ENCODE peak calls at places on chromosomes 2 and 18, in six cellular contexts. T, X, L, U, H and E are unnamed samples.
A peak's percentile ranks its signal among the peaks of the same experiment; 100 is the strongest.

GRCh38 chr18:76658627-76659026 is 163.6 kb upstream of the ZNF516 start:
- DNase-seq in T (no peak), X (no peak), U (no peak), H (no peak), L (peak; percentile 9), E (no peak)

GRCh38 chr18:44569391-44570055 is 111.2 kb upstream of the SETBP1 start:
- DNase-seq in L (no peak), H (no peak), T (no peak), X (no peak), U (no peak), E (no peak)

GRCh38 chr2:241636983-241637232 is at the start of gene THAP4:
- DNase-seq in T (peak; percentile 77), H (no peak), X (peak; percentile 64), U (peak; percentile 92), L (peak; percentile 89), E (peak; percentile 70)

GRCh38 chr2:112182581-112183034 is 44.4 kb downstream of the FBLN7 start:
- DNase-seq in X (no peak), U (no peak), L (no peak), T (no peak), H (no peak), E (no peak)

GRCh38 chr2:232865165-232865564 is 4.9 kb upstream of the SNORC start:
- DNase-seq in H (no peak), U (no peak), L (no peak), X (no peak), T (no peak), E (no peak)

GRCh38 chr2:102106133-102106556 is 36.4 kb upstream of the IL1R1 start:
- DNase-seq in U (no peak), T (no peak), H (peak; percentile 75), L (peak; percentile 71), X (no peak), E (no peak)

GRCh38 chr2:142542431-142542910 is 335.0 kb upstream of the KYNU start:
- DNase-seq in H (no peak), T (no peak), X (no peak), U (no peak), L (no peak), E (no peak)

GRCh38 chr2:142980246-142981068 is 103.0 kb downstream of the KYNU start:
- DNase-seq in U (no peak), T (no peak), L (peak; percentile 60), H (peak; percentile 49), X (no peak), E (peak; percentile 8)

GRCh38 chr2:65299246-65299645 is 71.6 kb downstream of the ACTR2 start:
- DNase-seq in L (peak; percentile 67), X (no peak), T (no peak), H (no peak), U (no peak), E (no peak)

GRCh38 chr2:165475270-165476004 is 5.9 kb downstream of the CSRNP3 start:
- DNase-seq in T (no peak), H (no peak), L (no peak), U (no peak), X (no peak), E (no peak)

GRCh38 chr2:165471349-165471975 is 2.0 kb downstream of the CSRNP3 start:
- DNase-seq in X (no peak), L (no peak), T (no peak), H (no peak), U (no peak), E (no peak)

GRCh38 chr2:165469417-165469816 is at the start of gene CSRNP3:
- DNase-seq in U (no peak), H (peak; percentile 42), L (peak; percentile 95), T (peak; percentile 73), X (peak; percentile 76), E (peak; percentile 91)

GRCh38 chr2:165470351-165470750 is 853 bp downstream of the CSRNP3 start:
- DNase-seq in L (no peak), U (no peak), X (no peak), T (no peak), H (no peak), E (no peak)

DNA sequence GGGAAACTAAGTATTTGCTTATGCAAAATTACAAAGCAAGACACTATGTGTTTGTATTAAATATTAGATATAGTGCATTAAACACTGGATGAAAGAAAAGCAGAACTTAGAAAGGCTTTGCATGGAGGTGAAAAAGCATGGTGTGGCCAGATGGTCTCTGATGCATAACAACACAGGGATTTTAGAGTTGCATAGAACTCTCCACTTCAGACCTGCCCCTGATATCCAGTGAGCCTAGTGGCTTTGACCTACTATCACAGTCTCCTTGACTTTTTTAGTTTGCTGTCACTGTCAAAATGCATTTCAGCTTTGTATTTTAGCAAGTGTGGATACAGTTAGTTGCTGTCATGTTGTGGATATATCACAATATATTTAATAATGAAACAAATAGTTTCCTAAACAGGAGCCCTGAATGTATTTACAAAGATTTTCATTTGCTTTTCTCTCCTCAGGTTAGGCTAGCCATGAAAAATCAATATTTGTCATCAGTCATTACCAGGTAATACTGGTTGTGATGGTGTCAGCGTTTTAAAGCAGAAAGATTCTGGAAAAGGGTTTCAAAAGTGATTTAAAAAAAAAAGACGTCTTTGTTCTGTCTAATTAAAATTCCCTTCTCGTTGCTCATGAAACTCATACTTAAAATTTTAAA is 5.2 kb downstream of the CSRNP3 start:
- DNase-seq in H (no peak), U (no peak), X (no peak), L (no peak), T (no peak), E (no peak)
- H3K27ac ChIP-seq in H (no peak overlapping the region), U (no peak overlapping the region), X (no peak overlapping the region), L (no peak overlapping the region), T (no peak overlapping the region), E (no peak overlapping the region)

DNA sequence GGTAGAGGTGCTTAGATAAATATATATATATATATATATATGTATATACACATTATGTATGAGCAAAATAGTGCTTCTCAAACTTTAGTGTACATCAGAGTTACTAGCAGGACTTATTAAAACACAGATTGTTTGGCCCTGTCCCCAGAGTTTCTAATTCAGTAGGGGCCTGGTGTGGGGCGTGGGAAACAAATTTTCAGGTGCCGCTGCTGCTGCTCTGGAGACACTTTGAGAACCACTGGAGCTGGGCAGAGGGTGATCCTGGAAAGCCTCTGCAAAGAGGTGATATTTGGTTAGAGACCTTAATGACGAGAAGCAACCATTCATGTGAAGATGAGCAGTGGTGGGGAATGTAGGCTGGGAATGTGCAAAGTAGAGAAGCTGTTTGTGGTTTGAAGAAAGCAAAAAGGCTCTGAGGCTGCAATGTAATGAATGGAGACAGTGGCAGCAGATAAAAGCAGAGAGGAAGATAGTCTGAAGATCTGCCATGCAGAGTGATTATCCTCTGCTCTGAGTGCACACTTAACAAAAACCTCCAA is 142.9 kb downstream of the PLCL1 start:
- DNase-seq in U (no peak), H (no peak), T (no peak), X (no peak), L (no peak), E (no peak)
- H3K27ac ChIP-seq in U (no peak overlapping the region), H (no peak overlapping the region), T (no peak overlapping the region), X (no peak overlapping the region), L (no peak overlapping the region), E (no peak overlapping the region)

DNA sequence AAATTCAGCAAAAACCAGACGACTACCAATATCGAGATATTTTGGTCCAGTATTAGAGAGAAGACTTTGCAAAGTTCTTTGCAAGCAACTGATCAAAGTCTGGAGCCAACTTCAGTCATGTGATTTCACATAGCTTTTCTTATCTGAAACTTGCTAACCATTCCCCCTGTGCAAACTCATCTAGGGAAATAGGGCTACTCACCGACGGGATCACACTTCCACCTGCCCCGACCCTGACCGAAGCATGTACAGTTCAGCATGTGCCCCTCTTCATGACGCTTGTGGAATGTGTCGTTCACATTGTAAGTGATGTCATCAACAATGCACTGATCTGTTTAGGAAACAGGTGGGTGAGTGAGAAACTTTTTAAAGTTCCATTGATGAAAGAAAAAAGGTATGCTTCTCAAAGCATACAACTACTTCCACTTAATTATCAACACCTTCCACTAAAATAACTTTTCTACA is 15.4 kb downstream of the FN1 start:
- DNase-seq in H (peak; percentile 92), U (no peak), X (no peak), L (peak; percentile 34), T (no peak), E (no peak)
- H3K27ac ChIP-seq in H (peak overlapping the region; percentile 77), U (no peak overlapping the region), X (no peak overlapping the region), L (peak overlapping the region; percentile 68), T (no peak overlapping the region), E (no peak overlapping the region)

DNA sequence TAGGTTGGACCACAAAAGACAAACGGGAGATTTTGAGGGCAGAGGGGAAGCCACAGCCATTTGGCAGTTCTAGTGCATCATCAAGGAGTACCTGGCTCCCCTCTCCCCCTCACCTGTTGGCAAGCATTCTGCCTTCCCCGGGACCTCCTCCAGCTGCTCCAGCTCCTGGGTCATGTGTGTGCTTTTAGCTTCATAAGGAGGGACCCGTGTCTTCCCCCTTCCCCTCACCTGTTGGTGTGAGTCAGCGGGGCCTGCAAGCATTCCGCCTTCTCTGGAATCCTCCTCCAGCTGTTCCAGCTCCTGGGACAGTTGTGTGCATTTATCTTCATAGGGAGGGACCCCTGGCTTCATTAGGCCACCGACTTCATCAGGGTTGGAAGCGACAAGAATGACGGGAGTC is 58.8 kb downstream of the SPP2 start:
- DNase-seq in U (no peak), L (no peak), T (no peak), H (no peak), X (no peak), E (no peak)
- H3K27ac ChIP-seq in U (no peak overlapping the region), L (no peak overlapping the region), T (no peak overlapping the region), H (no peak overlapping the region), X (no peak overlapping the region), E (no peak overlapping the region)

GRCh38 chr18:8656226-8656625 is 47.0 kb downstream of the RAB12 start:
- DNase-seq in U (no peak), X (no peak), T (no peak), L (peak; percentile 39), H (no peak), E (no peak)
- H3K27ac ChIP-seq in U (no peak overlapping the region), X (no peak overlapping the region), T (no peak overlapping the region), L (no peak overlapping the region), H (no peak overlapping the region), E (no peak overlapping the region)

DNA sequence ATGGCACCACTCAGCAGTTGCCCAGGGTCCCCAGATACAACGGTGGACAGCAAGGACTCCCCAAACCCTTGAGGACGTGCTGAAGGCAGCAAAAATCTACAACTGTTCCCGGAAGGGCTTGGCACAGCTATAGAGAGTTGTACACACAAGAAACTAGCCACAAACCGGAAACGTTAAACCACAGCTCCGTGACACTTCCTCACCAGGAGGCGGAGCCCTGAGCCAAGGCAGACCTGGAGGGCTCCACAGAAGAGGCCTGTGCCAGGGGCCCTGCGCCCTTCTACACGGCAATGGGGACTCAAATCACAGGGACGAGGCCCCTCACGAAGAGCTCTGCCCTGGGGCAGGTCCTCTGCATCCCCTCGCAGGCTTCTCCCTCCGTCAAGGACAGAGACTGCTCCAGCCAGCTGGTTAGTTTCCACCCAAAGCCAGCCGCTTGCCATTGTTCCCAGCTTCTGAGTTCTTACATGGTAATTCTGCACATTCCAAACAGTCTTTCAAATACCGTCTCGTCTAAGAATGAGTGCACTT is 133.3 kb downstream of the HDAC4 start:
- DNase-seq in X (peak; percentile 53), T (no peak), U (peak; percentile 90), L (peak; percentile 89), H (no peak), E (peak; percentile 87)
- H3K27ac ChIP-seq in X (peak overlapping the region; percentile 77), T (peak overlapping the region; percentile 46), U (peak overlapping the region; percentile 38), L (peak overlapping the region; percentile 64), H (no peak overlapping the region), E (peak overlapping the region; percentile 87)

GRCh38 chr18:6785001-6785400 is 55.5 kb downstream of the ARHGAP28 start:
- DNase-seq in U (no peak), L (no peak), X (no peak), H (no peak), T (no peak), E (no peak)
- H3K27ac ChIP-seq in U (no peak overlapping the region), L (no peak overlapping the region), X (no peak overlapping the region), H (no peak overlapping the region), T (no peak overlapping the region), E (no peak overlapping the region)